ENCODE peak calls at places on chromosomes 3 and 15, in eight cellular contexts. V is upper lobe of right lung; Q is fibroblast of mammary gland; Z is lower lobe of right lung; F is foreskin fibroblast; S is EH; N is stimulated activated naive CD8-positive, alpha-beta T cell treated with anti-CD3 and anti-CD28 coated beads, Interleukin-15, amount 100 ng/mL, for 72 hours; M is kidney glomerular epithelial cell. W is an unnamed sample.

GRCh38 chr15:70292511-70292760 is 194.7 kb upstream of the TLE3 start:
- DNase-seq in S (no peak), F (no peak), Z (no peak), M (no peak), V (peak), N (no peak), Q (no peak), W (no peak)

GRCh38 chr3:156217674-156218352 is 97.4 kb downstream of the KCNAB1 start:
- DNase-seq in V (no peak), S (peak), F (peak), Z (no peak), M (no peak), N (no peak), Q (peak), W (no peak)

GRCh38 chr3:172561894-172562664 is 38.8 kb upstream of the TNFSF10 start:
- DNase-seq in F (no peak), Z (no peak), Q (no peak), S (no peak), V (no peak), N (no peak), M (no peak), W (no peak)

GRCh38 chr3:10392244-10392643 is 71.3 kb upstream of the SEC13 start:
- DNase-seq in Z (no peak), S (no peak), V (no peak), M (no peak), Q (no peak), N (no peak), F (no peak), W (no peak)

GRCh38 chr3:166519443-166519842 is 682.2 kb upstream of the BCHE start:
- DNase-seq in Q (no peak), S (no peak), V (no peak), N (no peak), M (no peak), Z (no peak), F (no peak), W (no peak)

GRCh38 chr3:46098319-46098761 is 71.1 kb upstream of the XCR1 start:
- DNase-seq in S (peak), M (no peak), Q (peak), N (peak), F (peak), V (no peak), Z (peak), W (peak)

GRCh38 chr15:70362911-70363310 is 265.2 kb upstream of the TLE3 start:
- DNase-seq in V (peak), N (no peak), F (no peak), Z (no peak), S (peak), Q (peak), M (no peak), W (no peak)

GRCh38 chr3:64319391-64319790 is 94.1 kb upstream of the PRICKLE2 start:
- DNase-seq in F (no peak), S (no peak), Q (peak), M (no peak), Z (no peak), N (no peak), V (no peak), W (no peak)

GRCh38 chr3:59782664-59783063 is 732.8 kb upstream of the CFAP20DC start:
- DNase-seq in V (no peak), Z (no peak), S (peak), F (no peak), Q (peak), M (no peak), N (no peak), W (no peak)

GRCh38 chr3:130743354-130743753 is 3.3 kb downstream of the PIK3R4 start:
- DNase-seq in Q (no peak), Z (no peak), M (no peak), V (no peak), F (no peak), N (no peak), S (no peak), W (no peak)

GRCh38 chr3:156509209-156510174 is 45.4 kb downstream of the SSR3 start:
- DNase-seq in Z (no peak), V (no peak), F (peak), M (peak), Q (peak), S (peak), N (no peak), W (peak)

GRCh38 chr3:135851201-135852061 is 114.1 kb upstream of the PPP2R3A start:
- DNase-seq in Z (no peak), N (no peak), V (no peak), S (peak), Q (peak), M (no peak), F (no peak), W (no peak)

GRCh38 chr3:13688824-13689223 is 139.9 kb downstream of the FBLN2 start:
- DNase-seq in Q (no peak), F (no peak), Z (no peak), M (no peak), S (no peak), V (no peak), N (no peak), W (no peak)

GRCh38 chr3:13106308-13106970 is 33.2 kb upstream of the IQSEC1 start:
- DNase-seq in V (peak), F (peak), N (no peak), Z (peak), S (peak), Q (no peak), M (no peak), W (peak)

GRCh38 chr3:11364181-11364580 is 92.0 kb downstream of the ATG7 start:
- DNase-seq in V (no peak), Q (peak), N (no peak), Z (no peak), F (peak), S (peak), M (peak), W (peak)

GRCh38 chr3:149373235-149374125 is 4.0 kb downstream of the TM4SF1 start:
- DNase-seq in N (no peak), S (peak), F (peak), Q (peak), Z (no peak), V (no peak), M (no peak), W (peak)

GRCh38 chr15:83745771-83746170 is 91.8 kb downstream of the ADAMTSL3 start:
- DNase-seq in Q (no peak), S (no peak), V (no peak), N (no peak), Z (no peak), M (no peak), F (no peak), W (no peak)

GRCh38 chr3:63639821-63640220 is 12.7 kb upstream of the SNTN start:
- DNase-seq in V (no peak), M (no peak), F (no peak), Z (no peak), S (no peak), Q (no peak), N (no peak), W (no peak)

GRCh38 chr3:133209871-133210550 is 171.8 kb downstream of the TMEM108 start:
- DNase-seq in Z (no peak), M (no peak), V (no peak), Q (peak), S (peak), F (peak), N (no peak), W (peak)

GRCh38 chr15:77295446-77295845 is 124.5 kb downstream of the PEAK1 start:
- DNase-seq in N (no peak), Z (no peak), V (no peak), Q (peak), S (peak), F (no peak), M (peak), W (peak)

W was measured in AG09309.